ENCODE peak calls at places on chromosome 14, in ten cellular contexts. U is iris pigment epithelial cell; A is dermis microvascular lymphatic vessel endothelial cell; O is CD8-positive, alpha-beta memory T cell; X is Calu3; D is fibroblast of the aortic adventitia; J is Caki2; W is neuronal stem cell; V is COLO829; Q is NCI-H2029. M is an unnamed sample.

GRCh38 chr14:95531473-95531872 is 3.4 kb upstream of the GLRX5 start:
- DNase-seq in U (peak), A (no peak), O (no peak), X (no peak), D (peak), J (peak), W (no peak), V (no peak), Q (no peak), M (no peak)

GRCh38 chr14:76876076-76876475 is 49.9 kb downstream of the LRRC74A start:
- DNase-seq in U (peak), A (peak), O (peak), X (peak), D (peak), J (peak), W (peak), V (peak), Q (peak), M (peak)

GRCh38 chr14:80996049-80996901 is 40.9 kb downstream of the TSHR start:
- DNase-seq in U (peak), A (peak), O (peak), X (peak), D (peak), J (peak), W (no peak), V (peak), Q (no peak), M (peak)

GRCh38 chr14:91249841-91250616 is 5.5 kb upstream of the GPR68 start:
- DNase-seq in U (peak), A (no peak), O (no peak), X (peak), D (no peak), J (peak), W (no peak), V (no peak), Q (peak), M (peak)

GRCh38 chr14:89507521-89507920 is 90.5 kb upstream of the FOXN3 start:
- DNase-seq in U (peak), A (no peak), O (no peak), X (peak), D (peak), J (peak), W (no peak), V (peak), Q (no peak), M (no peak)

GRCh38 chr14:34873591-34874385 is 1.4 kb downstream of the BAZ1A start:
- DNase-seq in U (peak), A (peak), O (peak), X (peak), D (no peak), J (peak), W (peak), V (peak), Q (peak), M (peak)

GRCh38 chr14:98622208-98623051 is 649.6 kb downstream of the BCL11B start:
- DNase-seq in U (peak), A (no peak), O (no peak), X (no peak), D (no peak), J (no peak), W (no peak), V (no peak), Q (no peak), M (no peak)

GRCh38 chr14:40727107-40727506 is 879.6 kb upstream of the LRFN5 start:
- DNase-seq in U (no peak), A (no peak), O (no peak), X (no peak), D (no peak), J (no peak), W (no peak), V (no peak), Q (no peak), M (no peak)

GRCh38 chr14:67172520-67172919 is 16.7 kb upstream of the GARIN2 start:
- DNase-seq in U (no peak), A (no peak), O (no peak), X (no peak), D (no peak), J (no peak), W (no peak), V (no peak), Q (no peak), M (no peak)

GRCh38 chr14:60965402-60965801 is 15.5 kb downstream of the TRMT5 start:
- DNase-seq in U (peak), A (no peak), O (no peak), X (no peak), D (peak), J (no peak), W (no peak), V (no peak), Q (no peak), M (no peak)

GRCh38 chr14:22070119-22070982 is 396.7 kb upstream of the OR4E1 start:
- DNase-seq in U (peak), A (no peak), O (peak), X (no peak), D (no peak), J (no peak), W (no peak), V (no peak), Q (no peak), M (peak)

GRCh38 chr14:87698496-87698895 is 294.5 kb downstream of the GALC start:
- DNase-seq in U (no peak), A (no peak), O (no peak), X (no peak), D (no peak), J (no peak), W (no peak), V (no peak), Q (no peak), M (no peak)

GRCh38 chr14:56145965-56146364 is 27.8 kb downstream of the PELI2 start:
- DNase-seq in U (peak), A (peak), O (no peak), X (no peak), D (peak), J (no peak), W (no peak), V (no peak), Q (no peak), M (no peak)

GRCh38 chr14:102774391-102775153 is 2.7 kb upstream of the TRAF3 start:
- DNase-seq in U (peak), A (peak), O (peak), X (peak), D (peak), J (peak), W (no peak), V (peak), Q (peak), M (peak)

GRCh38 chr14:29222671-29223268 is 456.2 kb downstream of the FOXG1 start:
- DNase-seq in U (peak), A (peak), O (no peak), X (peak), D (peak), J (peak), W (no peak), V (no peak), Q (no peak), M (peak)

GRCh38 chr14:63245893-63246292 is 41.6 kb downstream of the RHOJ start:
- DNase-seq in U (no peak), A (no peak), O (no peak), X (no peak), D (peak), J (no peak), W (no peak), V (no peak), Q (no peak), M (no peak)

GRCh38 chr14:34930591-34931069 is 52.2 kb upstream of the SRP54 start:
- DNase-seq in U (no peak), A (no peak), O (peak), X (no peak), D (no peak), J (no peak), W (no peak), V (no peak), Q (no peak), M (no peak)

GRCh38 chr14:47346849-47347248 is 328.6 kb downstream of the MDGA2 start:
- DNase-seq in U (no peak), A (no peak), O (no peak), X (no peak), D (no peak), J (no peak), W (no peak), V (no peak), Q (no peak), M (no peak)